ENCODE peak calls at places on chromosomes 13 and 19, in ten cellular contexts. One of them, this sample, is unnamed.
A peak's percentile ranks its signal among the peaks of the same experiment; 100 is the strongest.

GRCh38 chr13:112680741-112681360 is 9.0 kb upstream of the ATP11A start:
- DNase-seq in ovary: no peak
- DNase-seq in astrocyte of the cerebellum: no peak
- DNase-seq in mucosa of descending colon: no peak
- DNase-seq in CD8-positive, alpha-beta T cell: no peak
- DNase-seq in hepatocyte: peak; percentile 4
- DNase-seq in fibroblast of mammary gland: no peak
- DNase-seq in left ventricle myocardium inferior: no peak
- DNase-seq in fibroblast of the aortic adventitia: no peak
- DNase-seq in tibial nerve: no peak
- DNase-seq in this sample: no peak

GRCh38 chr13:52703482-52703881 is 36.1 kb downstream of the CNMD start:
- DNase-seq in fibroblast of the aortic adventitia: no peak
- DNase-seq in ovary: no peak
- DNase-seq in CD8-positive, alpha-beta T cell: no peak
- DNase-seq in left ventricle myocardium inferior: no peak
- DNase-seq in astrocyte of the cerebellum: no peak
- DNase-seq in tibial nerve: no peak
- DNase-seq in fibroblast of mammary gland: no peak
- DNase-seq in hepatocyte: no peak
- DNase-seq in mucosa of descending colon: no peak
- DNase-seq in this sample: no peak

GRCh38 chr13:60787083-60787482 is 390.1 kb downstream of the TDRD3 start:
- DNase-seq in fibroblast of the aortic adventitia: peak; percentile 16
- DNase-seq in ovary: no peak
- DNase-seq in CD8-positive, alpha-beta T cell: no peak
- DNase-seq in left ventricle myocardium inferior: no peak
- DNase-seq in mucosa of descending colon: no peak
- DNase-seq in fibroblast of mammary gland: no peak
- DNase-seq in tibial nerve: no peak
- DNase-seq in astrocyte of the cerebellum: no peak
- DNase-seq in hepatocyte: no peak
- DNase-seq in this sample: no peak

GRCh38 chr19:58477871-58478270 is 1.7 kb downstream of the ZNF446 start:
- DNase-seq in left ventricle myocardium inferior: no peak
- DNase-seq in tibial nerve: no peak
- DNase-seq in fibroblast of mammary gland: no peak
- DNase-seq in hepatocyte: no peak
- DNase-seq in astrocyte of the cerebellum: no peak
- DNase-seq in mucosa of descending colon: no peak
- DNase-seq in CD8-positive, alpha-beta T cell: no peak
- DNase-seq in ovary: no peak
- DNase-seq in fibroblast of the aortic adventitia: no peak
- DNase-seq in this sample: no peak

GRCh38 chr13:32370805-32371204 is 55.5 kb downstream of the BRCA2 start:
- DNase-seq in tibial nerve: no peak
- DNase-seq in left ventricle myocardium inferior: no peak
- DNase-seq in fibroblast of the aortic adventitia: no peak
- DNase-seq in ovary: no peak
- DNase-seq in mucosa of descending colon: no peak
- DNase-seq in astrocyte of the cerebellum: no peak
- DNase-seq in hepatocyte: no peak
- DNase-seq in fibroblast of mammary gland: no peak
- DNase-seq in CD8-positive, alpha-beta T cell: no peak
- DNase-seq in this sample: no peak

GRCh38 chr13:76764429-76764828 is 121.8 kb downstream of the KCTD12 start:
- DNase-seq in mucosa of descending colon: no peak
- DNase-seq in fibroblast of mammary gland: peak; percentile 80
- DNase-seq in CD8-positive, alpha-beta T cell: no peak
- DNase-seq in tibial nerve: peak; percentile 37
- DNase-seq in astrocyte of the cerebellum: no peak
- DNase-seq in left ventricle myocardium inferior: peak; percentile 67
- DNase-seq in ovary: no peak
- DNase-seq in fibroblast of the aortic adventitia: peak; percentile 84
- DNase-seq in hepatocyte: no peak
- DNase-seq in this sample: no peak

GRCh38 chr19:43148233-43148632 is 38.1 kb downstream of the PSG5 start:
- DNase-seq in hepatocyte: no peak
- DNase-seq in fibroblast of mammary gland: peak; percentile 61
- DNase-seq in astrocyte of the cerebellum: no peak
- DNase-seq in CD8-positive, alpha-beta T cell: no peak
- DNase-seq in mucosa of descending colon: no peak
- DNase-seq in ovary: no peak
- DNase-seq in left ventricle myocardium inferior: no peak
- DNase-seq in tibial nerve: no peak
- DNase-seq in fibroblast of the aortic adventitia: peak; percentile 88
- DNase-seq in this sample: no peak

GRCh38 chr13:99686157-99686572 is 184.9 kb downstream of the TM9SF2 start:
- DNase-seq in left ventricle myocardium inferior: peak; percentile 53
- DNase-seq in ovary: no peak
- DNase-seq in mucosa of descending colon: peak; percentile 73
- DNase-seq in fibroblast of the aortic adventitia: peak; percentile 4
- DNase-seq in astrocyte of the cerebellum: no peak
- DNase-seq in tibial nerve: no peak
- DNase-seq in fibroblast of mammary gland: peak; percentile 62
- DNase-seq in hepatocyte: peak; percentile 73
- DNase-seq in CD8-positive, alpha-beta T cell: no peak
- DNase-seq in this sample: no peak

GRCh38 chr13:87344176-87344575 is 327.0 kb upstream of the SLITRK5 start:
- DNase-seq in CD8-positive, alpha-beta T cell: no peak
- DNase-seq in fibroblast of the aortic adventitia: no peak
- DNase-seq in mucosa of descending colon: no peak
- DNase-seq in left ventricle myocardium inferior: no peak
- DNase-seq in astrocyte of the cerebellum: no peak
- DNase-seq in ovary: no peak
- DNase-seq in tibial nerve: no peak
- DNase-seq in fibroblast of mammary gland: no peak
- DNase-seq in hepatocyte: no peak
- DNase-seq in this sample: no peak

GRCh38 chr19:51450730-51451307 is 7.4 kb downstream of the SIGLEC8 start:
- DNase-seq in tibial nerve: no peak
- DNase-seq in fibroblast of mammary gland: no peak
- DNase-seq in mucosa of descending colon: no peak
- DNase-seq in CD8-positive, alpha-beta T cell: no peak
- DNase-seq in ovary: no peak
- DNase-seq in left ventricle myocardium inferior: no peak
- DNase-seq in fibroblast of the aortic adventitia: no peak
- DNase-seq in astrocyte of the cerebellum: no peak
- DNase-seq in hepatocyte: no peak
- DNase-seq in this sample: no peak

GRCh38 chr13:100753391-100753790 is 78.8 kb upstream of the TMTC4 start:
- DNase-seq in astrocyte of the cerebellum: no peak
- DNase-seq in hepatocyte: no peak
- DNase-seq in fibroblast of the aortic adventitia: no peak
- DNase-seq in fibroblast of mammary gland: no peak
- DNase-seq in CD8-positive, alpha-beta T cell: no peak
- DNase-seq in left ventricle myocardium inferior: no peak
- DNase-seq in tibial nerve: no peak
- DNase-seq in mucosa of descending colon: no peak
- DNase-seq in ovary: no peak
- DNase-seq in this sample: no peak

GRCh38 chr19:7680606-7681335 is at the start of gene TRAPPC5:
- DNase-seq in CD8-positive, alpha-beta T cell: peak; percentile 83
- DNase-seq in left ventricle myocardium inferior: peak; percentile 86
- DNase-seq in mucosa of descending colon: peak; percentile 94
- DNase-seq in fibroblast of the aortic adventitia: peak; percentile 73
- DNase-seq in tibial nerve: peak; percentile 68
- DNase-seq in hepatocyte: peak; percentile 95
- DNase-seq in astrocyte of the cerebellum: peak; percentile 34
- DNase-seq in ovary: peak; percentile 94
- DNase-seq in fibroblast of mammary gland: peak; percentile 72
- DNase-seq in this sample: peak; percentile 92

GRCh38 chr13:45362939-45363338 is 22.0 kb upstream of the TPT1 start:
- DNase-seq in tibial nerve: no peak
- DNase-seq in mucosa of descending colon: no peak
- DNase-seq in hepatocyte: no peak
- DNase-seq in left ventricle myocardium inferior: no peak
- DNase-seq in fibroblast of mammary gland: no peak
- DNase-seq in fibroblast of the aortic adventitia: no peak
- DNase-seq in astrocyte of the cerebellum: no peak
- DNase-seq in ovary: no peak
- DNase-seq in CD8-positive, alpha-beta T cell: no peak
- DNase-seq in this sample: no peak

GRCh38 chr13:22960827-22961226 is 220.0 kb upstream of the SGCG start:
- DNase-seq in astrocyte of the cerebellum: no peak
- DNase-seq in hepatocyte: no peak
- DNase-seq in mucosa of descending colon: no peak
- DNase-seq in CD8-positive, alpha-beta T cell: no peak
- DNase-seq in ovary: no peak
- DNase-seq in tibial nerve: no peak
- DNase-seq in fibroblast of mammary gland: no peak
- DNase-seq in left ventricle myocardium inferior: no peak
- DNase-seq in fibroblast of the aortic adventitia: no peak
- DNase-seq in this sample: no peak

GRCh38 chr13:51315658-51316057 is 23.8 kb upstream of the SERPINE3 start:
- DNase-seq in astrocyte of the cerebellum: no peak
- DNase-seq in CD8-positive, alpha-beta T cell: no peak
- DNase-seq in tibial nerve: no peak
- DNase-seq in hepatocyte: no peak
- DNase-seq in fibroblast of mammary gland: peak; percentile 76
- DNase-seq in fibroblast of the aortic adventitia: peak; percentile 53
- DNase-seq in left ventricle myocardium inferior: no peak
- DNase-seq in ovary: no peak
- DNase-seq in mucosa of descending colon: no peak
- DNase-seq in this sample: no peak

GRCh38 chr13:111153279-111153976 is 38.3 kb downstream of the ARHGEF7 start:
- DNase-seq in fibroblast of mammary gland: peak; percentile 86
- DNase-seq in mucosa of descending colon: peak; percentile 96
- DNase-seq in ovary: peak; percentile 97
- DNase-seq in hepatocyte: peak; percentile 96
- DNase-seq in astrocyte of the cerebellum: peak; percentile 76
- DNase-seq in CD8-positive, alpha-beta T cell: peak; percentile 94
- DNase-seq in tibial nerve: peak; percentile 87
- DNase-seq in fibroblast of the aortic adventitia: peak; percentile 85
- DNase-seq in left ventricle myocardium inferior: peak; percentile 94
- DNase-seq in this sample: peak; percentile 93
- TF ChIP-seq CTCF in fibroblast of mammary gland: peak; percentile 3
- TF ChIP-seq CTCF in mucosa of descending colon: no peak
- TF ChIP-seq CTCF in ovary: peak; percentile 41
- TF ChIP-seq CTCF in hepatocyte: peak; percentile 22
- TF ChIP-seq CTCF in astrocyte of the cerebellum: peak; percentile 31
- TF ChIP-seq CTCF in CD8-positive, alpha-beta T cell: no peak
- TF ChIP-seq CTCF in tibial nerve: peak; percentile 15
- TF ChIP-seq CTCF in fibroblast of the aortic adventitia: peak; percentile 3
- TF ChIP-seq CTCF in left ventricle myocardium inferior: peak; percentile 28
- TF ChIP-seq CTCF in this sample: no peak

GRCh38 chr19:14120497-14120780 is 2.9 kb upstream of the PRKACA start:
- DNase-seq in ovary: no peak
- DNase-seq in hepatocyte: no peak
- DNase-seq in CD8-positive, alpha-beta T cell: no peak
- DNase-seq in mucosa of descending colon: no peak
- DNase-seq in left ventricle myocardium inferior: no peak
- DNase-seq in astrocyte of the cerebellum: no peak
- DNase-seq in fibroblast of mammary gland: no peak
- DNase-seq in tibial nerve: no peak
- DNase-seq in fibroblast of the aortic adventitia: no peak
- DNase-seq in this sample: no peak
- TF ChIP-seq CTCF in ovary: no peak
- TF ChIP-seq CTCF in hepatocyte: no peak
- TF ChIP-seq CTCF in CD8-positive, alpha-beta T cell: no peak
- TF ChIP-seq CTCF in mucosa of descending colon: no peak
- TF ChIP-seq CTCF in left ventricle myocardium inferior: no peak
- TF ChIP-seq CTCF in astrocyte of the cerebellum: no peak
- TF ChIP-seq CTCF in fibroblast of mammary gland: no peak
- TF ChIP-seq CTCF in tibial nerve: no peak
- TF ChIP-seq CTCF in fibroblast of the aortic adventitia: no peak
- TF ChIP-seq CTCF in this sample: no peak

DNA sequence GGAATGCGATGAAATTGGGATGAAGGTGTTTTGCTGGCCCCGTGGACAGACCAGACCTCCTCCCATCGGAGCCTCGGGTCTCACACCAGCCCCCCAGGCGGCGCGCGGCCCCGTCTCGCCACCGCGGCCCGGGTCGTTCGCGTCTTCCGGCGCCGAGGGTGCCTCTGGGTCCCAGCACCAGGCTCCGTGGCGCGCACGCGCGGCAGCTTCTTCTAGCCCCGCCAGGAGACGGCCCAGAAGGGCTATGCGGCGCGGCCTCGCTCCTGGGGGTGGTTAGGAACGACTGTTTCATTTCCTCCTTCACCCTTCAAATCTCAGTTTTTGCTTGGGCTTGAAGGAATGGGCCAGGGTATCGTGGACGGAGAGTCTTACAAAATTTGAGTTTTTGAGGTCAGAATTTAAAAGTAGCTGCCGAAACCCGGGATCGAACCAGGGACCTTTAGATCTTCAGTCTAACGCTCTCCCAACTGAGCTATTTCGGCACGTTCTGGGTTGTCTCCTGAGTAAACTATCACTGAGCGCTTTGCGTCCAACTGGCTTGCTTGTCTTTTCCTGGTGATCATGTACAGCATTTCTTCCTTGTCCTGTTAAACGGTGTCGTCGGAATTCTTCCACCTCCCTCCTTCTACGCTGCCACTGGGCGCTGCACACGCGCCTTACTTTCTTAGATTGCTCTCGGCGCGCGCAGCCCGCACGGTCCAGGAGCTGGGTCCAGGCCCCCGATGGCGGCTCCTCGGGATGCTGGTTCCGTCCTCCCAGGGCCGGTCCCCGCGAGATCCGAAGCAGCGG is 46.5 kb downstream of the TGDS start:
- DNase-seq in ovary: peak; percentile 94
- DNase-seq in fibroblast of mammary gland: peak; percentile 95
- DNase-seq in CD8-positive, alpha-beta T cell: peak; percentile 90
- DNase-seq in left ventricle myocardium inferior: peak; percentile 91
- DNase-seq in tibial nerve: peak; percentile 99
- DNase-seq in astrocyte of the cerebellum: peak; percentile 82
- DNase-seq in hepatocyte: peak; percentile 97
- DNase-seq in mucosa of descending colon: peak; percentile 91
- DNase-seq in fibroblast of the aortic adventitia: peak; percentile 99
- DNase-seq in this sample: peak; percentile 90
- TF ChIP-seq CTCF in ovary: no peak
- TF ChIP-seq CTCF in fibroblast of mammary gland: no peak
- TF ChIP-seq CTCF in CD8-positive, alpha-beta T cell: no peak
- TF ChIP-seq CTCF in left ventricle myocardium inferior: peak; percentile 26
- TF ChIP-seq CTCF in tibial nerve: no peak
- TF ChIP-seq CTCF in astrocyte of the cerebellum: no peak
- TF ChIP-seq CTCF in hepatocyte: peak; percentile 2
- TF ChIP-seq CTCF in mucosa of descending colon: no peak
- TF ChIP-seq CTCF in fibroblast of the aortic adventitia: no peak
- TF ChIP-seq CTCF in this sample: no peak

DNA sequence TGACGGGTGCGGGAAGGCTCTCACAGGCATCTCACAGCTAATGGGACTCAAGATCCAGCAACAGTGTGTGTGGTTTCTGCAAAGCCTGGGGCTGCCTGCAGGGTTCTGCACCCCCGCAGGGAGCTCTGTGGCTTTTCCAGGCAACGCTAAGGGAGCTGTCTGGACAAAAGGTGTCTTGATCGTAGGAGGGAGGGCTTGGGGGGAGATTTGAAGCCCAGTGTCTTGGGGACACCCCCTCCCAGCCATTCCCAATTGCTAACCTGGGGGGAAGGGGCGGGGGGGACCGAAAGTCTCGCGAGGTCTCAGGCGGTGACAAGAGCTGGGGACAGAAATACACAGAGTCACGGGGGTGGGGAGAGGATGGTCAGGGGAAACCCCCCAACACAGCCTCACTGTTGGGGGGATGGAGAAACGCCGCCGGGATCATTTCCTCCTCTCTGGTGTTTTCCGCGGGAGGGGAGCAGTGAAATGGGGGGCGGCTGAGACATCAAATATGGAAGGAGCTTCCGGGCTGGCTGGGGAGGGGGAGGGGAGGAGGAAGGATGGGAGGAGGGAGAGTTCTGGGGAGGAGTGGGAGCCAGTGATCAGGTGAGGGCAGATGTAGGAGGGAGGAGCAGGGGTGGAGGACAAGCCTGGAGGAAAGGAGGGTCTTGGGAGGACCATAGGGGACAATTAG is 13.3 kb downstream of the KCNC3 start:
- DNase-seq in mucosa of descending colon: no peak
- DNase-seq in left ventricle myocardium inferior: no peak
- DNase-seq in tibial nerve: no peak
- DNase-seq in astrocyte of the cerebellum: no peak
- DNase-seq in ovary: no peak
- DNase-seq in fibroblast of the aortic adventitia: no peak
- DNase-seq in hepatocyte: no peak
- DNase-seq in CD8-positive, alpha-beta T cell: no peak
- DNase-seq in fibroblast of mammary gland: no peak
- DNase-seq in this sample: no peak
- TF ChIP-seq CTCF in mucosa of descending colon: no peak
- TF ChIP-seq CTCF in left ventricle myocardium inferior: no peak
- TF ChIP-seq CTCF in tibial nerve: no peak
- TF ChIP-seq CTCF in astrocyte of the cerebellum: no peak
- TF ChIP-seq CTCF in ovary: no peak
- TF ChIP-seq CTCF in fibroblast of the aortic adventitia: no peak
- TF ChIP-seq CTCF in hepatocyte: peak; percentile 6
- TF ChIP-seq CTCF in CD8-positive, alpha-beta T cell: no peak
- TF ChIP-seq CTCF in fibroblast of mammary gland: no peak
- TF ChIP-seq CTCF in this sample: no peak